ENCODE peak calls at places on chromosomes 13 and 19, in nine cellular contexts. P, Y, A, F, L, E, C, Q and W are unnamed samples.

GRCh38 chr13:111394211-111394922 is 73.9 kb downstream of the TEX29 start:
- DNase-seq in P (peak; percentile 65), Y (no peak), A (peak; percentile 51), F (no peak), L (no peak), E (no peak), C (no peak), Q (no peak), W (no peak)

GRCh38 chr13:97849305-97849704 is 104.2 kb upstream of the IPO5 start:
- DNase-seq in P (no peak), Y (peak; percentile 35), A (no peak), F (no peak), L (no peak), E (peak; percentile 15), C (peak; percentile 52), Q (no peak), W (no peak)

GRCh38 chr19:5047251-5047935 is 78.5 kb downstream of the KDM4B start:
- DNase-seq in P (no peak), Y (no peak), A (no peak), F (no peak), L (no peak), E (no peak), C (no peak), Q (no peak), W (no peak)

GRCh38 chr19:54916822-54917221 is 10.9 kb downstream of the NCR1 start:
- DNase-seq in P (no peak), Y (no peak), A (no peak), F (no peak), L (no peak), E (no peak), C (no peak), Q (no peak), W (no peak)

GRCh38 chr19:29568036-29568788 is 37.9 kb upstream of the POP4 start:
- DNase-seq in P (peak; percentile 44), Y (no peak), A (peak; percentile 46), F (no peak), L (no peak), E (no peak), C (no peak), Q (no peak), W (no peak)

GRCh38 chr13:50521750-50522149 is 321.7 kb downstream of the DLEU7 start:
- DNase-seq in P (no peak), Y (no peak), A (no peak), F (no peak), L (no peak), E (no peak), C (peak; percentile 30), Q (no peak), W (no peak)

GRCh38 chr13:50617134-50617721 is 226.3 kb downstream of the DLEU7 start:
- DNase-seq in P (no peak), Y (peak; percentile 70), A (no peak), F (no peak), L (no peak), E (no peak), C (peak; percentile 41), Q (no peak), W (no peak)

GRCh38 chr13:113647351-113648217 is 10.4 kb downstream of the ATP4B start:
- DNase-seq in P (peak; percentile 91), Y (peak; percentile 18), A (peak; percentile 97), F (no peak), L (peak; percentile 10), E (no peak), C (no peak), Q (peak; percentile 60), W (peak; percentile 94)

GRCh38 chr19:15252398-15253018 is 20.3 kb upstream of the EPHX3 start:
- DNase-seq in P (no peak), Y (no peak), A (peak; percentile 90), F (no peak), L (no peak), E (no peak), C (peak; percentile 45), Q (no peak), W (no peak)

GRCh38 chr19:18765224-18765623 is 25.9 kb downstream of the COMP start:
- DNase-seq in P (no peak), Y (peak; percentile 58), A (no peak), F (no peak), L (no peak), E (no peak), C (no peak), Q (no peak), W (no peak)

GRCh38 chr19:46731584-46731983 is 14.3 kb upstream of the FKRP start:
- DNase-seq in P (no peak), Y (no peak), A (no peak), F (no peak), L (no peak), E (no peak), C (no peak), Q (no peak), W (peak; percentile 83)

GRCh38 chr19:39175564-39175963 is 21.2 kb upstream of the NCCRP1 start:
- DNase-seq in P (no peak), Y (no peak), A (no peak), F (no peak), L (no peak), E (no peak), C (no peak), Q (no peak), W (peak; percentile 67)

GRCh38 chr19:48858984-48859710 is 9.3 kb downstream of the PLEKHA4 start:
- DNase-seq in P (no peak), Y (no peak), A (no peak), F (peak; percentile 71), L (peak; percentile 66), E (peak; percentile 75), C (no peak), Q (no peak), W (peak; percentile 92)

GRCh38 chr19:11887618-11888531 is at the start of gene ZNF69:
- DNase-seq in P (peak; percentile 92), Y (peak; percentile 37), A (peak; percentile 92), F (peak; percentile 42), L (peak; percentile 61), E (peak; percentile 53), C (peak; percentile 62), Q (peak; percentile 51), W (peak; percentile 92)

GRCh38 chr13:48954086-48954485 is 21.6 kb upstream of the FNDC3A start:
- DNase-seq in P (no peak), Y (no peak), A (no peak), F (no peak), L (no peak), E (no peak), C (peak; percentile 51), Q (no peak), W (no peak)

GRCh38 chr19:41691268-41691970 is 3.3 kb upstream of the CEACAM7 start:
- DNase-seq in P (no peak), Y (no peak), A (no peak), F (no peak), L (no peak), E (no peak), C (no peak), Q (no peak), W (no peak)

GRCh38 chr13:97142452-97142851 is 79.7 kb upstream of the MBNL2 start:
- DNase-seq in P (no peak), Y (no peak), A (no peak), F (no peak), L (no peak), E (no peak), C (no peak), Q (no peak), W (no peak)

GRCh38 chr13:97275265-97275664 is 53.1 kb downstream of the MBNL2 start:
- DNase-seq in P (no peak), Y (peak; percentile 80), A (no peak), F (no peak), L (no peak), E (no peak), C (peak; percentile 92), Q (no peak), W (no peak)

GRCh38 chr19:32789429-32789828 is 69.9 kb downstream of the TDRD12 start:
- DNase-seq in P (no peak), Y (no peak), A (no peak), F (no peak), L (no peak), E (no peak), C (no peak), Q (no peak), W (no peak)

GRCh38 chr13:113832204-113832603 is 31.7 kb downstream of the GAS6 start:
- DNase-seq in P (no peak), Y (no peak), A (no peak), F (no peak), L (no peak), E (no peak), C (no peak), Q (no peak), W (peak; percentile 25)

GRCh38 chr13:106526748-106527488 is 8.5 kb downstream of the EFNB2 start:
- DNase-seq in P (no peak), Y (no peak), A (no peak), F (no peak), L (no peak), E (no peak), C (no peak), Q (no peak), W (no peak)

GRCh38 chr13:97258801-97259200 is 36.7 kb downstream of the MBNL2 start:
- DNase-seq in P (no peak), Y (no peak), A (no peak), F (no peak), L (no peak), E (no peak), C (peak; percentile 64), Q (no peak), W (no peak)

GRCh38 chr13:51950722-51951121 is 60.5 kb downstream of the ATP7B start:
- DNase-seq in P (no peak), Y (no peak), A (no peak), F (peak; percentile 34), L (no peak), E (no peak), C (no peak), Q (no peak), W (no peak)

GRCh38 chr13:20159646-20160345 is 1.1 kb downstream of the GJA3 start:
- DNase-seq in P (no peak), Y (no peak), A (no peak), F (no peak), L (no peak), E (no peak), C (peak; percentile 64), Q (no peak), W (no peak)

GRCh38 chr19:19171821-19172532 is 1.9 kb upstream of the MEF2B start:
- DNase-seq in P (no peak), Y (no peak), A (no peak), F (no peak), L (no peak), E (no peak), C (peak; percentile 78), Q (no peak), W (no peak)

GRCh38 chr19:21474671-21475181 is 30.7 kb upstream of the ZNF429 start:
- DNase-seq in P (peak; percentile 91), Y (peak; percentile 55), A (peak; percentile 85), F (peak; percentile 58), L (peak; percentile 67), E (peak; percentile 84), C (peak; percentile 31), Q (peak; percentile 20), W (peak; percentile 93)

GRCh38 chr19:52139291-52140076 is at the start of gene ZNF616:
- DNase-seq in P (peak; percentile 99), Y (peak; percentile 84), A (peak; percentile 99), F (peak; percentile 93), L (peak; percentile 95), E (peak; percentile 94), C (peak; percentile 91), Q (peak; percentile 79), W (peak; percentile 99)

GRCh38 chr13:113545455-113545930 is 39.1 kb upstream of the TFDP1 start:
- DNase-seq in P (peak; percentile 58), Y (peak; percentile 42), A (peak; percentile 63), F (no peak), L (no peak), E (no peak), C (peak; percentile 47), Q (no peak), W (peak; percentile 28)

GRCh38 chr19:16613841-16614240 is 14.2 kb downstream of the MED26 start:
- DNase-seq in P (no peak), Y (no peak), A (no peak), F (no peak), L (no peak), E (no peak), C (no peak), Q (no peak), W (no peak)

GRCh38 chr19:19566306-19566705 is 28.2 kb downstream of the CILP2 start:
- DNase-seq in P (no peak), Y (no peak), A (no peak), F (no peak), L (no peak), E (no peak), C (peak; percentile 77), Q (no peak), W (no peak)

GRCh38 chr13:65582160-65582559 is 1648.0 kb downstream of the PCDH9 start:
- DNase-seq in P (no peak), Y (no peak), A (no peak), F (no peak), L (no peak), E (no peak), C (no peak), Q (no peak), W (no peak)